ENCODE peak calls at places on chromosome 22, in seven cellular contexts. One of them, this sample, is unnamed.
A peak's percentile ranks its signal among the peaks of the same experiment; 100 is the strongest.

GRCh38 chr22:45008853-45009751 is 703 bp downstream of the PHF21B start:
- DNase-seq in ELR: peak; percentile 20
- DNase-seq in activated T-helper 9 cell treated with anti-CD3 and anti-CD28 coated beads, Interleukin-2, amount 50 U/mL, for 16 hours: no peak
- DNase-seq in neuronal stem cell: peak; percentile 46
- DNase-seq in IMR-90: no peak
- DNase-seq in left kidney: peak; percentile 67
- DNase-seq in activated CD8-positive, alpha-beta memory T cell treated with anti-CD3 and anti-CD28 coated beads for 24 hours: peak; percentile 63
- DNase-seq in this sample: peak; percentile 52

GRCh38 chr22:48566741-48567140 is 1260.9 kb downstream of the BRD1 start:
- DNase-seq in ELR: no peak
- DNase-seq in activated T-helper 9 cell treated with anti-CD3 and anti-CD28 coated beads, Interleukin-2, amount 50 U/mL, for 16 hours: no peak
- DNase-seq in neuronal stem cell: no peak
- DNase-seq in IMR-90: no peak
- DNase-seq in left kidney: peak; percentile 18
- DNase-seq in activated CD8-positive, alpha-beta memory T cell treated with anti-CD3 and anti-CD28 coated beads for 24 hours: no peak
- DNase-seq in this sample: no peak

GRCh38 chr22:40436460-40437431 is 66.4 kb downstream of the SGSM3 start:
- DNase-seq in ELR: peak; percentile 65
- DNase-seq in activated T-helper 9 cell treated with anti-CD3 and anti-CD28 coated beads, Interleukin-2, amount 50 U/mL, for 16 hours: no peak
- DNase-seq in neuronal stem cell: peak; percentile 50
- DNase-seq in IMR-90: peak; percentile 74
- DNase-seq in left kidney: peak; percentile 74
- DNase-seq in activated CD8-positive, alpha-beta memory T cell treated with anti-CD3 and anti-CD28 coated beads for 24 hours: peak; percentile 76
- DNase-seq in this sample: no peak

GRCh38 chr22:32722441-32722840 is 79.1 kb upstream of the TIMP3 start:
- DNase-seq in ELR: no peak
- DNase-seq in activated T-helper 9 cell treated with anti-CD3 and anti-CD28 coated beads, Interleukin-2, amount 50 U/mL, for 16 hours: no peak
- DNase-seq in neuronal stem cell: no peak
- DNase-seq in IMR-90: no peak
- DNase-seq in left kidney: no peak
- DNase-seq in activated CD8-positive, alpha-beta memory T cell treated with anti-CD3 and anti-CD28 coated beads for 24 hours: no peak
- DNase-seq in this sample: no peak

GRCh38 chr22:33864723-33865130 is 55.5 kb downstream of the LARGE1 start:
- DNase-seq in ELR: no peak
- DNase-seq in activated T-helper 9 cell treated with anti-CD3 and anti-CD28 coated beads, Interleukin-2, amount 50 U/mL, for 16 hours: no peak
- DNase-seq in neuronal stem cell: no peak
- DNase-seq in IMR-90: peak; percentile 36
- DNase-seq in left kidney: no peak
- DNase-seq in activated CD8-positive, alpha-beta memory T cell treated with anti-CD3 and anti-CD28 coated beads for 24 hours: no peak
- DNase-seq in this sample: no peak

GRCh38 chr22:50136431-50137047 is 34.0 kb upstream of the PANX2 start:
- DNase-seq in ELR: no peak
- DNase-seq in activated T-helper 9 cell treated with anti-CD3 and anti-CD28 coated beads, Interleukin-2, amount 50 U/mL, for 16 hours: no peak
- DNase-seq in neuronal stem cell: no peak
- DNase-seq in IMR-90: no peak
- DNase-seq in left kidney: peak; percentile 78
- DNase-seq in activated CD8-positive, alpha-beta memory T cell treated with anti-CD3 and anti-CD28 coated beads for 24 hours: no peak
- DNase-seq in this sample: no peak

GRCh38 chr22:44217346-44217745 is 36.6 kb downstream of the PARVG start:
- DNase-seq in ELR: no peak
- DNase-seq in activated T-helper 9 cell treated with anti-CD3 and anti-CD28 coated beads, Interleukin-2, amount 50 U/mL, for 16 hours: no peak
- DNase-seq in neuronal stem cell: no peak
- DNase-seq in IMR-90: no peak
- DNase-seq in left kidney: no peak
- DNase-seq in activated CD8-positive, alpha-beta memory T cell treated with anti-CD3 and anti-CD28 coated beads for 24 hours: no peak
- DNase-seq in this sample: no peak

GRCh38 chr22:46612341-46612903 is 7.8 kb upstream of the GRAMD4 start:
- DNase-seq in ELR: no peak
- DNase-seq in activated T-helper 9 cell treated with anti-CD3 and anti-CD28 coated beads, Interleukin-2, amount 50 U/mL, for 16 hours: no peak
- DNase-seq in neuronal stem cell: no peak
- DNase-seq in IMR-90: no peak
- DNase-seq in left kidney: no peak
- DNase-seq in activated CD8-positive, alpha-beta memory T cell treated with anti-CD3 and anti-CD28 coated beads for 24 hours: no peak
- DNase-seq in this sample: no peak

GRCh38 chr22:46568102-46568809 is 30.8 kb upstream of the CELSR1 start:
- DNase-seq in ELR: no peak
- DNase-seq in activated T-helper 9 cell treated with anti-CD3 and anti-CD28 coated beads, Interleukin-2, amount 50 U/mL, for 16 hours: no peak
- DNase-seq in neuronal stem cell: no peak
- DNase-seq in IMR-90: no peak
- DNase-seq in left kidney: peak; percentile 27
- DNase-seq in activated CD8-positive, alpha-beta memory T cell treated with anti-CD3 and anti-CD28 coated beads for 24 hours: no peak
- DNase-seq in this sample: no peak

GRCh38 chr22:46545041-46545796 is 7.8 kb upstream of the CELSR1 start:
- DNase-seq in ELR: peak; percentile 36
- DNase-seq in activated T-helper 9 cell treated with anti-CD3 and anti-CD28 coated beads, Interleukin-2, amount 50 U/mL, for 16 hours: no peak
- DNase-seq in neuronal stem cell: no peak
- DNase-seq in IMR-90: peak; percentile 18
- DNase-seq in left kidney: peak; percentile 17
- DNase-seq in activated CD8-positive, alpha-beta memory T cell treated with anti-CD3 and anti-CD28 coated beads for 24 hours: no peak
- DNase-seq in this sample: no peak

GRCh38 chr22:32994046-32994827 is 63.9 kb downstream of the SYN3 start:
- DNase-seq in ELR: no peak
- DNase-seq in activated T-helper 9 cell treated with anti-CD3 and anti-CD28 coated beads, Interleukin-2, amount 50 U/mL, for 16 hours: no peak
- DNase-seq in neuronal stem cell: peak; percentile 36
- DNase-seq in IMR-90: no peak
- DNase-seq in left kidney: no peak
- DNase-seq in activated CD8-positive, alpha-beta memory T cell treated with anti-CD3 and anti-CD28 coated beads for 24 hours: no peak
- DNase-seq in this sample: no peak

GRCh38 chr22:28570697-28571373 is 108.8 kb downstream of the TTC28 start:
- DNase-seq in ELR: no peak
- DNase-seq in activated T-helper 9 cell treated with anti-CD3 and anti-CD28 coated beads, Interleukin-2, amount 50 U/mL, for 16 hours: no peak
- DNase-seq in neuronal stem cell: no peak
- DNase-seq in IMR-90: no peak
- DNase-seq in left kidney: no peak
- DNase-seq in activated CD8-positive, alpha-beta memory T cell treated with anti-CD3 and anti-CD28 coated beads for 24 hours: no peak
- DNase-seq in this sample: no peak

GRCh38 chr22:49999063-49999900 is 13.3 kb downstream of the IL17REL start:
- DNase-seq in ELR: no peak
- DNase-seq in activated T-helper 9 cell treated with anti-CD3 and anti-CD28 coated beads, Interleukin-2, amount 50 U/mL, for 16 hours: no peak
- DNase-seq in neuronal stem cell: peak; percentile 45
- DNase-seq in IMR-90: no peak
- DNase-seq in left kidney: peak; percentile 51
- DNase-seq in activated CD8-positive, alpha-beta memory T cell treated with anti-CD3 and anti-CD28 coated beads for 24 hours: peak; percentile 64
- DNase-seq in this sample: peak; percentile 51

GRCh38 chr22:40196628-40197027 is 18.9 kb downstream of the TNRC6B start:
- DNase-seq in ELR: peak; percentile 94
- DNase-seq in activated T-helper 9 cell treated with anti-CD3 and anti-CD28 coated beads, Interleukin-2, amount 50 U/mL, for 16 hours: no peak
- DNase-seq in neuronal stem cell: no peak
- DNase-seq in IMR-90: peak; percentile 97
- DNase-seq in left kidney: peak; percentile 41
- DNase-seq in activated CD8-positive, alpha-beta memory T cell treated with anti-CD3 and anti-CD28 coated beads for 24 hours: peak; percentile 61
- DNase-seq in this sample: no peak

GRCh38 chr22:18076060-18076497 is 1.7 kb upstream of the PEX26 start:
- DNase-seq in ELR: peak; percentile 93
- DNase-seq in activated T-helper 9 cell treated with anti-CD3 and anti-CD28 coated beads, Interleukin-2, amount 50 U/mL, for 16 hours: no peak
- DNase-seq in neuronal stem cell: peak; percentile 79
- DNase-seq in IMR-90: peak; percentile 91
- DNase-seq in left kidney: peak; percentile 92
- DNase-seq in activated CD8-positive, alpha-beta memory T cell treated with anti-CD3 and anti-CD28 coated beads for 24 hours: peak; percentile 64
- DNase-seq in this sample: peak; percentile 61

GRCh38 chr22:44660051-44660830 is 41.8 kb upstream of the PRR5 start:
- DNase-seq in ELR: no peak
- DNase-seq in activated T-helper 9 cell treated with anti-CD3 and anti-CD28 coated beads, Interleukin-2, amount 50 U/mL, for 16 hours: no peak
- DNase-seq in neuronal stem cell: no peak
- DNase-seq in IMR-90: no peak
- DNase-seq in left kidney: no peak
- DNase-seq in activated CD8-positive, alpha-beta memory T cell treated with anti-CD3 and anti-CD28 coated beads for 24 hours: no peak
- DNase-seq in this sample: no peak